ENCODE peak calls at places on chromosomes 16 and 17, in seven cellular contexts. U, L, I, X, B, T and C are unnamed samples.

GRCh38 chr17:57142925-57143324 is 57.9 kb downstream of the AKAP1 start:
- DNase-seq in U (no peak), L (no peak), I (no peak), X (no peak), B (peak; percentile 46), T (no peak), C (no peak)

GRCh38 chr16:1000608-1001007 is 19.0 kb downstream of the SOX8 start:
- DNase-seq in U (no peak), L (no peak), I (no peak), X (no peak), B (no peak), T (no peak), C (no peak)

GRCh38 chr17:74379495-74380085 is 12.3 kb downstream of the GPR142 start:
- DNase-seq in U (peak; percentile 47), L (peak; percentile 97), I (peak; percentile 89), X (peak; percentile 93), B (peak; percentile 68), T (peak; percentile 68), C (peak; percentile 99)

GRCh38 chr16:56708418-56708817 is 21.5 kb upstream of the NUP93 start:
- DNase-seq in U (no peak), L (no peak), I (no peak), X (no peak), B (no peak), T (no peak), C (no peak)

GRCh38 chr16:66549284-66550131 is at the start of gene TK2:
- DNase-seq in U (peak; percentile 72), L (peak; percentile 74), I (peak; percentile 80), X (peak; percentile 54), B (peak; percentile 69), T (peak; percentile 47), C (peak; percentile 80)

GRCh38 chr16:30893082-30893743 is 664 bp downstream of the BCL7C start:
- DNase-seq in U (no peak), L (no peak), I (no peak), X (no peak), B (peak; percentile 16), T (no peak), C (no peak)

GRCh38 chr16:8370374-8371015 is 219.8 kb downstream of the TMEM114 start:
- DNase-seq in U (peak; percentile 7), L (peak; percentile 46), I (peak; percentile 62), X (no peak), B (no peak), T (peak; percentile 27), C (peak; percentile 5)

GRCh38 chr17:41322264-41322902 is 6.9 kb upstream of the KRTAP17-1 start:
- DNase-seq in U (peak; percentile 79), L (no peak), I (peak; percentile 46), X (peak; percentile 18), B (peak; percentile 60), T (no peak), C (no peak)

GRCh38 chr16:86207350-86207749 is 303.0 kb upstream of the FOXF1 start:
- DNase-seq in U (no peak), L (no peak), I (no peak), X (no peak), B (no peak), T (no peak), C (no peak)

GRCh38 chr16:5916711-5917191 is 819.2 kb upstream of the EEF2KMT start:
- DNase-seq in U (no peak), L (no peak), I (peak; percentile 86), X (no peak), B (no peak), T (no peak), C (no peak)

GRCh38 chr17:18319604-18320256 is 4.6 kb downstream of the SMCR8 start:
- DNase-seq in U (peak; percentile 68), L (peak; percentile 73), I (peak; percentile 83), X (no peak), B (peak; percentile 71), T (peak; percentile 25), C (no peak)

GRCh38 chr17:49959183-49959935 is 9.6 kb upstream of the DLX4 start:
- DNase-seq in U (peak; percentile 4), L (peak; percentile 63), I (peak; percentile 65), X (no peak), B (no peak), T (peak; percentile 77), C (no peak)

GRCh38 chr16:86579268-86580062 is 1.1 kb downstream of the FOXL1 start:
- DNase-seq in U (no peak), L (no peak), I (peak; percentile 29), X (no peak), B (peak; percentile 51), T (no peak), C (peak; percentile 56)

DNA sequence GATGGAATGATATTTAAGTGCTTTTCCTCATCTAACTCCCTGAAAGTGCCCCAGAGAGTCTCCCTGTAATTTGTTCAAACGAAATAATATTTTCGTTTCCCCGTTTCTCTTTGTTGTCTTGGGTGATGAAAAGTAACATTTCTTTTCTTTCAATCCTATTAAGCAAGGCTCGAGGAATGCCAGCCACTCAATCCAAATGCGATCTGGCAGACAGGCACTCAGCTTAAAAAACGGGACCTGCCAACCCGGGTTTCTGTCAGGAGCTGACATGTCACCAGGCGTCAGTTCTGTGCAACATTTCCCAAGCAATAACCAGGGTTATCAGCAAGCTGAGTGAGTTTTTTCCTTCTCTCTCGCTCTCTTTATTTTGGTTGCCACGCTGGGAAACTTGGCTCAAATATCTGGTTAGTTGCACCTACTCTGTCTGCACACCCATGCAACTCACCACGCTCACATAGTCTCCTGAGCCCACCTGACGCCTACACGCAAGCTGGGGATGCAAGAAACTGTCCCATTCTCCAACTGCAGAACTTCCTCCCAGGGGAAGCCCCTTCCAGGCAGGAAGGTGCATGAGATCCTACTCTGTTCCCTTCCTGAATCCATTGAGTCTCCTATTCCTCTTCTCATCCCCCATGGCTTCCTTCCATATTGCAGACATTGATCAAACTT is 208.2 kb downstream of the C16orf78 start:
- DNase-seq in U (no peak), L (no peak), I (no peak), X (no peak), B (no peak), T (no peak), C (no peak)
- H3K23ac ChIP-seq in U (no peak overlapping the region), L (no peak overlapping the region), I (no peak overlapping the region), X (no peak overlapping the region), B (no peak overlapping the region), T (no peak overlapping the region), C (no peak overlapping the region)

GRCh38 chr16:79312502-79312901 is 288.0 kb downstream of the MAF start:
- DNase-seq in U (no peak), L (no peak), I (peak; percentile 72), X (no peak), B (no peak), T (peak; percentile 74), C (no peak)

GRCh38 chr16:79316004-79316458 is 284.5 kb downstream of the MAF start:
- DNase-seq in U (no peak), L (no peak), I (no peak), X (no peak), B (no peak), T (no peak), C (no peak)

GRCh38 chr16:79307214-79307613 is 293.3 kb downstream of the MAF start:
- DNase-seq in U (no peak), L (no peak), I (no peak), X (no peak), B (no peak), T (peak; percentile 2), C (no peak)

DNA sequence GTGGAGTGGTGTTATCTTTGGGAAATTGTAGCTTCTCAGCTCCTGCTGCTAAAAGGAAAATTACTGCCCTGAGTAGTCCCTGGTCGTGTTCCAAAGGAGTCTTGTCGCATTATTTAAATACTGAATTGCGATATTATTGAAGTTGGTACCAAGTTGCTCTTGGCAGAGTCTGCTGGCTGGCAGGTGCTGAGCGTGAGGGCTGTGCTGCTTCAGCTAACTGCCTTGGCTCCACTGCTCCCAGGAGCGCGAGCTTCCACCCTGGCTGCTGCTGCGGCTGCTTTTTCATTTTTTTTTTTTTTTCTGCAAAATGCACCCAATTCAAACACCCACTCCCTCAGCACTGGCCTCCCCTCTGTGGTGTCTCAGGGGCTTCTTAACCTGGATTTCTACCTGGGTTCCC is 289.8 kb downstream of the MAF start:
- DNase-seq in U (no peak), L (no peak), I (no peak), X (no peak), B (no peak), T (no peak), C (no peak)
- H3K23ac ChIP-seq in U (no peak overlapping the region), L (no peak overlapping the region), I (no peak overlapping the region), X (no peak overlapping the region), B (no peak overlapping the region), T (no peak overlapping the region), C (no peak overlapping the region)

GRCh38 chr16:26642047-26642664 is 424.6 kb upstream of the C16orf82 start:
- DNase-seq in U (no peak), L (no peak), I (no peak), X (no peak), B (no peak), T (no peak), C (no peak)

GRCh38 chr16:26643519-26643918 is 423.2 kb upstream of the C16orf82 start:
- DNase-seq in U (no peak), L (no peak), I (no peak), X (no peak), B (no peak), T (no peak), C (no peak)

GRCh38 chr16:26648851-26649250 is 417.9 kb upstream of the C16orf82 start:
- DNase-seq in U (no peak), L (no peak), I (no peak), X (no peak), B (no peak), T (no peak), C (no peak)

GRCh38 chr16:26645629-26646028 is 421.1 kb upstream of the C16orf82 start:
- DNase-seq in U (no peak), L (peak; percentile 78), I (peak; percentile 71), X (peak; percentile 35), B (no peak), T (no peak), C (no peak)

DNA sequence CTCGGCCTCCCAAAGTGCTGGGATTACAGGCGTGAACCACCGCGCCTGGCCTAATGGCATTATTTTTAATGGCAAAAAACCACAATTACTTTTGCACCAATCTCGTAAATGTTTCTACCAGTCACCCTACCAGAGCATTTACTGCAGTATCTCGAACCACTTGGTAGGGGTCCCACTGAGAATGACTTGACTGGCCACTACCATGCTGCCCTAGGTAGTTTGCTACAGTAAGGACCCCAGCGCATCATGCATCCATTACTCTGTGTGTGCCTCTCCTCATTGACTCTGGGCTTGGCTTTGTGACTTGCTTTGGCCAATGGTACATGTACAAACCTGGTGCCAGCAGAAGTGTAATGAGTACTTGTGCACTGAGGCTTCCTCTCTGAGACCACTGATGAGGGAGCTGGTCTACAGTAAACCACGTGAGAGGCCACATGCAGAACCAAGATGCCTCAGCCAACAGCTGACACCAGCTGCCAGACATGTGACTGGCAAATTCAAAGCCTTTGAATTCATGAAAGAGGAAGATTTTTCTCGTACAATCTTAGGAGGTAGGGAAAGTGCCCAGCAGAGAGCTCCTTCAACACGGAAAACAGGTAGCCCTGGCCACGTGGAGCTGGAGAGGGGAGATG is 421.7 kb upstream of the C16orf82 start:
- DNase-seq in U (no peak), L (no peak), I (no peak), X (no peak), B (no peak), T (no peak), C (no peak)
- H3K23ac ChIP-seq in U (no peak overlapping the region), L (no peak overlapping the region), I (no peak overlapping the region), X (no peak overlapping the region), B (no peak overlapping the region), T (no peak overlapping the region), C (no peak overlapping the region)

DNA sequence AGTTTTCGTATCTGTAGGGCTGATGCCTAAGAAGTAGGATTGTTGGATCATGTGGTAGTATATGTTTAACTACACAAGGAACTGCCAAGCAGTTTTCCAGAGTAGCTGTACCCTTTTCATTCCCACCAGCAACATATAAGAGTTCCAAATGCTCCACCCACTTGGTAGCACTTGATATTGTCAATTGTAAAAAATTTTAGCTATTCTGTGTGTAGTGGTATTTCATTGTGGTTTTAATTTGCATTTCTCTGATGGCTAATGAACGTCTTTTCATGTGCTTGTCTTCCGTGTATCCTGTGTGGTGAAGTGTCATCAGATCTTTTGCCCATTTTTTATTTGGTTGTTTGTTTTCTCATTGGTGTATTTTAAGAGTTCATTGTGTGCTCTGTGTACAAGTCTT is 69.7 kb downstream of the TANC2 start:
- DNase-seq in U (no peak), L (no peak), I (no peak), X (no peak), B (no peak), T (no peak), C (no peak)
- H3K23ac ChIP-seq in U (no peak overlapping the region), L (no peak overlapping the region), I (no peak overlapping the region), X (no peak overlapping the region), B (no peak overlapping the region), T (no peak overlapping the region), C (no peak overlapping the region)